ENCODE peak calls at places on chromosome 7, in five cellular contexts. W is coronary artery; B is CD8-positive, alpha-beta T cell; G is pancreas; K is A549. N is an unnamed sample.
A peak's percentile ranks its signal among the peaks of the same experiment; 100 is the strongest.

GRCh38 chr7:27840314-27840713 is 100.4 kb downstream of the TAX1BP1 start:
- DNase-seq in W (no peak), B (no peak), G (no peak), K (no peak), N (no peak)

GRCh38 chr7:2528481-2529095 is 9.0 kb downstream of the LFNG start:
- DNase-seq in W (no peak), B (peak; percentile 49), G (peak; percentile 58), K (no peak), N (peak; percentile 14)

GRCh38 chr7:92246363-92247101 is 758 bp downstream of the ANKIB1 start:
- DNase-seq in W (peak; percentile 73), B (no peak), G (no peak), K (peak; percentile 33), N (peak; percentile 15)

GRCh38 chr7:115005942-115006341 is 84.0 kb downstream of the MDFIC start:
- DNase-seq in W (no peak), B (no peak), G (no peak), K (no peak), N (no peak)

GRCh38 chr7:30029696-30030095 is 1.5 kb downstream of the PLEKHA8 start:
- DNase-seq in W (no peak), B (no peak), G (no peak), K (peak; percentile 31), N (no peak)

GRCh38 chr7:49766966-49767365 is 6.5 kb upstream of the VWC2 start:
- DNase-seq in W (no peak), B (no peak), G (no peak), K (no peak), N (no peak)

GRCh38 chr7:87225696-87226095 is 6.2 kb upstream of the TMEM243 start:
- DNase-seq in W (no peak), B (no peak), G (no peak), K (no peak), N (no peak)

GRCh38 chr7:115869225-115869624 is 161.3 kb downstream of the TFEC start:
- DNase-seq in W (no peak), B (no peak), G (no peak), K (no peak), N (no peak)

GRCh38 chr7:118288098-118288497 is 63.6 kb downstream of the ANKRD7 start:
- DNase-seq in W (no peak), B (no peak), G (no peak), K (no peak), N (no peak)

GRCh38 chr7:48718731-48719387 is 205.5 kb upstream of the CDC14C start:
- DNase-seq in W (no peak), B (no peak), G (no peak), K (no peak), N (no peak)

GRCh38 chr7:105269397-105269796 is 119.3 kb downstream of the SRPK2 start:
- DNase-seq in W (no peak), B (no peak), G (no peak), K (no peak), N (no peak)

GRCh38 chr7:88106430-88106829 is 113.4 kb downstream of the SRI start:
- DNase-seq in W (no peak), B (no peak), G (no peak), K (no peak), N (no peak)

GRCh38 chr7:85737426-85737825 is 550.6 kb upstream of the SEMA3D start:
- DNase-seq in W (no peak), B (no peak), G (no peak), K (no peak), N (no peak)

GRCh38 chr7:16187131-16187530 is 234.2 kb downstream of the CRPPA start:
- DNase-seq in W (no peak), B (no peak), G (no peak), K (no peak), N (no peak)

DNA sequence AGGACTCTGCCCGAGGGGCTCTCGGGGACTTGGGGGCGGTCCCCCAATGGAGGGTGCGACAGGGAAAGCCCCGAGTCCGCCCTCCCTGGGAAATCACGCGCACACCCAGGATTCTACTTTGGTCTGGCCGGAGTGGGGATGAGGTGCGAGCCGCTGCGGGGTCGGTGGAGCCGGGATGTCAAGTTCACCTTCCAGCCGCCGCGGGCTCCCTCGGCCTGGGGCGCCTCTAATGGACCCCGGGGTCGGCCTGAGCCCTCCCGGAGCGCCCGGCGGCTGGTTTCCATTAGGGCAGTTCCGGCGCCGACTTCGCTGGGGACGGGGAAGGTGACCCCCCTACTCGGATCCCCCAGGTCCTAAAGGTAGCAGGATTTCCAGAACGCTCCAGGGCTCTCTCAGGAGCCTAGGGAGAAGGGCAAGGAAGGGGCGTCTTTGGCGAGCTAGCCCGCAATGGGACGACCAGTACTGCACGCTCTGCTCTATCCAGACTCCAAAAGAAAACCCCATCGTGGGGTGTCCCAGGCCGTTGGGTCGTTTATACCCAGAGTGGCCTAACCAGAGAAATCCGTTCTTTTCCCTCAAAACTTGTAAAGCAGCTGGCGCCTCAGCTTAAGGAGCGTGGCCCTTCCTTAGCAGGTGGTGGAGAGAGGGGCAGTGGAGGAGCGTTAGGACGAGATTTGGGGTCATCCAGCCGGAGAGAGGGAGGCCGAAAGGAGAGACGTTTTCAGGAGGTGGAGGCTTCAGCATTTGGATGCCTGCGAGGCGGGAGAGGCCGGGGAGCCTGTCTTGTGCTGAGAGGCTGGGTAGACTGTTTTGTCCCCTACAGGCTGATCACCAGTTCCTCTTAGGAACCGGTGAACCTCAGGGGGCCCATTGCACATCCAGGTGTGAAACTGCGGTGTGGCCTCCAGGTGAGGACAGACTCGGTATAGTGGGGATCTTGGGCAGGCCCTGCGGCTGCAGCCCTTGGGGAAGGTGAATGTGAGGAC is 860 bp upstream of the WDR86 start:
- DNase-seq in W (no peak), B (no peak), G (peak; percentile 63), K (no peak), N (no peak)
- H3K27ac ChIP-seq in W (no peak overlapping the region), B (no peak overlapping the region), G (no peak overlapping the region), K (peak overlapping the region; percentile 60), N (no peak overlapping the region)

DNA sequence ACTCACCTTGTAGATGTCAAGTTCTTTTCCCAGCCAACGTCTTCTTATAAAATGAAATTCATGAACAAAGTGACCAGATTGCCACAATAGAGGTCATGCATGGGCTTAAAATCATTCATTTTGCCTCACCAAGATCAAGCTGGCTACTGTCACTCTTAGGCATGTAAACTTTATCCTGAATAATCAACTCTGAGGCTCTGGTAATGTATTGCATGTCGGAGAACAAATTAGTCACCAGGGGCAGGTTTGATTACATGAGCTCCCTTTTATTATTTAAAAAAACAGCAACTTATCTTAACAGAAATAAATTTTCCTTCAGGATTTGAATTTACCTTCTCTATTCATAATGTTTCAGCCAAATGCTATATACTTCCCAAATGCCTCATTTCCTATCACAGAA is 112.9 kb upstream of the SP4 start:
- DNase-seq in W (no peak), B (no peak), G (no peak), K (no peak), N (no peak)
- H3K27ac ChIP-seq in W (no peak overlapping the region), B (no peak overlapping the region), G (no peak overlapping the region), K (no peak overlapping the region), N (no peak overlapping the region)

GRCh38 chr7:156419782-156420181 is 220.8 kb upstream of the RNF32 start:
- DNase-seq in W (no peak), B (no peak), G (no peak), K (no peak), N (no peak)

GRCh38 chr7:156423876-156424275 is 216.7 kb upstream of the RNF32 start:
- DNase-seq in W (no peak), B (no peak), G (no peak), K (no peak), N (no peak)

DNA sequence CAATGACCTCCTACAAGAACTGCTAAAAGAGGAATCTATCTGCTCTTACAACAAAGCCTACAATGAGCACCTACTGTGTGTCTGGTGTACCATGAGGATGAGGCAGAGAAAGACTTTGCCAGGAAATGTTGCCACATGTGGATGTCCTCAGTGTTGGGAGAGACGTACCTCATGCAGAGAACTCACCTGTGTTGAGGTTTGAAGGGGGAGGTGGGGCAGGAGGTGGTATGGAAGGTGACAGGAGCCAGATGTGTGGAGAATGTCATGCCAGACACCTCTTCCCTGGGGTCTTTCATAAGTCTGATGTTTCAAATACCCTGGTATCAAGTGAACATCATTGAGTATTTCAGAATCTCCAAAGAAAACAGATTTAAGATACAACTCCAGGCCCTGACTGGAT is 220.1 kb upstream of the RNF32 start:
- DNase-seq in W (no peak), B (no peak), G (no peak), K (no peak), N (no peak)
- H3K27ac ChIP-seq in W (no peak overlapping the region), B (no peak overlapping the region), G (no peak overlapping the region), K (no peak overlapping the region), N (no peak overlapping the region)

GRCh38 chr7:117126631-117127030 is 173.3 kb downstream of the ST7 start:
- DNase-seq in W (no peak), B (no peak), G (no peak), K (no peak), N (no peak)
- H3K27ac ChIP-seq in W (no peak overlapping the region), B (no peak overlapping the region), G (no peak overlapping the region), K (no peak overlapping the region), N (no peak overlapping the region)

GRCh38 chr7:98826811-98827231 is 43.0 kb downstream of the TMEM130 start:
- DNase-seq in W (peak; percentile 96), B (no peak), G (peak; percentile 60), K (no peak), N (peak; percentile 73)
- H3K27ac ChIP-seq in W (peak overlapping the region; percentile 89), B (no peak overlapping the region), G (no peak overlapping the region), K (no peak overlapping the region), N (no peak overlapping the region)

GRCh38 chr7:112021348-112022044 is 184.7 kb downstream of the DOCK4 start:
- DNase-seq in W (no peak), B (no peak), G (no peak), K (no peak), N (no peak)

GRCh38 chr7:112022128-112022527 is 184.1 kb downstream of the DOCK4 start:
- DNase-seq in W (no peak), B (no peak), G (no peak), K (no peak), N (no peak)

GRCh38 chr7:112025556-112025955 is 180.6 kb downstream of the DOCK4 start:
- DNase-seq in W (no peak), B (no peak), G (no peak), K (no peak), N (no peak)

GRCh38 chr7:112023282-112023681 is 182.9 kb downstream of the DOCK4 start:
- DNase-seq in W (no peak), B (no peak), G (no peak), K (no peak), N (no peak)

GRCh38 chr7:112023786-112024185 is 182.4 kb downstream of the DOCK4 start:
- DNase-seq in W (no peak), B (no peak), G (no peak), K (no peak), N (no peak)
- H3K27ac ChIP-seq in W (no peak overlapping the region), B (no peak overlapping the region), G (no peak overlapping the region), K (no peak overlapping the region), N (no peak overlapping the region)

DNA sequence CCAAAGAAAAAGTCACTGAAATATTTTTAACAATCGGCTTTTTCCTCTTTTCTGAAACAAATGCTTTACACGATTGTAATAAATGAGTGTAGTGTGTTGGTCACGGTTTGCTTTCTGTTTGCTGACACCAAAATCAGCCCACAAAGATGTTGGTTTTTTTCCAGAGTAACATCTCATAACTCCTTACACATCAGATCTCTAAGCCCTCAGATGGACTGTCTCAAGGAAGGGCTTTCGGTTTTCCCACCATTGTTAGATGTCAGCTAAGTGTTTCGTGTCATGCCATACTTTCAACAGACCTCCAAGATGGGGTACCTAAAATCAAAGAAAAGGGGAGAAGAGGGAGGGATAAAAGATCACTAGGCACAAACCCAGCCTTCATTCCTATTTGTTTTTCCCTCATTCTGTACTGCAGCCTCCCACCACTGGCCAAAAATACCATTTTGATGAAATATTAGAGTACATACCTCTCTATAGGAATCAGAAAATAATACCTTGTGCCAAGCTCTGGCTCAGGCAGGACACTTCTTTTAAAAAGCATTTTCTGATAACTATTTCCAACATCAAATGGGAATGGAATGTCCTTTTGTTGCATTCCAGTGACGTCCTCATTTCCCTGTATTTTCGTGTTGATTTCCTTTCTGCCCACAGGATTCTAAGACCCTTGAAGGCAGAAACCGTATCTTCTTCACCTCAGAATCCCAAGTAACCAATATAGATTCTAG is 159.1 kb downstream of the DGKI start:
- DNase-seq in W (no peak), B (no peak), G (no peak), K (no peak), N (no peak)
- H3K27ac ChIP-seq in W (no peak overlapping the region), B (no peak overlapping the region), G (no peak overlapping the region), K (no peak overlapping the region), N (no peak overlapping the region)